ENCODE peak calls at places on chromosomes 11 and 22, in ten cellular contexts. N is hepatocyte, F is heart right ventricle, V is PC-3, P is tibial artery, Q is lower lobe of right lung, G is pancreas, W is tibial nerve, R is mammary epithelial cell, T is endothelial cell of umbilical vein. I is an unnamed sample.

GRCh38 chr11:58316142-58316541 is 42.7 kb downstream of the OR5B17 start:
- DNase-seq in N (no peak), F (no peak), V (peak; percentile 75), P (no peak), Q (no peak), G (no peak), W (no peak), R (peak; percentile 60), T (peak; percentile 54), I (no peak)

GRCh38 chr11:833114-833791 is 501 bp downstream of the CD151 start:
- DNase-seq in N (peak; percentile 86), F (no peak), V (no peak), P (no peak), Q (peak; percentile 73), G (no peak), W (no peak), R (peak; percentile 55), T (peak; percentile 63), I (peak; percentile 87)

GRCh38 chr22:17492247-17492646 is 71.1 kb upstream of the SLC25A18 start:
- DNase-seq in N (no peak), F (no peak), V (no peak), P (no peak), Q (no peak), G (no peak), W (no peak), R (no peak), T (no peak), I (no peak)

GRCh38 chr11:114065094-114065493 is 5.6 kb downstream of the ZBTB16 start:
- DNase-seq in N (no peak), F (no peak), V (no peak), P (no peak), Q (no peak), G (no peak), W (no peak), R (no peak), T (no peak), I (no peak)

GRCh38 chr22:36461665-36462474 is 19.6 kb downstream of the TXN2 start:
- DNase-seq in N (peak; percentile 83), F (no peak), V (peak; percentile 84), P (no peak), Q (peak; percentile 79), G (peak; percentile 73), W (no peak), R (peak; percentile 92), T (peak; percentile 67), I (peak; percentile 95)

GRCh38 chr11:85627332-85627997 is at the start of gene DLG2:
- DNase-seq in N (peak; percentile 19), F (peak; percentile 15), V (peak; percentile 61), P (peak; percentile 31), Q (no peak), G (peak; percentile 20), W (peak; percentile 35), R (peak; percentile 59), T (peak; percentile 55), I (peak; percentile 67)

GRCh38 chr11:58902881-58903280 is 36.4 kb upstream of the GLYATL1 start:
- DNase-seq in N (no peak), F (no peak), V (no peak), P (no peak), Q (no peak), G (no peak), W (no peak), R (no peak), T (no peak), I (no peak)

GRCh38 chr11:35932641-35933571 is 11.0 kb upstream of the LDLRAD3 start:
- DNase-seq in N (no peak), F (no peak), V (peak; percentile 41), P (no peak), Q (no peak), G (no peak), W (no peak), R (peak; percentile 66), T (no peak), I (no peak)

GRCh38 chr11:86179646-86180064 is 64.9 kb upstream of the EED start:
- DNase-seq in N (peak; percentile 25), F (no peak), V (peak; percentile 50), P (no peak), Q (no peak), G (no peak), W (no peak), R (no peak), T (peak; percentile 36), I (no peak)

GRCh38 chr11:68388595-68389198 is 71.9 kb upstream of the PPP6R3 start:
- DNase-seq in N (no peak), F (no peak), V (no peak), P (no peak), Q (no peak), G (no peak), W (no peak), R (no peak), T (no peak), I (no peak)

GRCh38 chr11:45045692-45046471 is 95.2 kb upstream of the TP53I11 start:
- DNase-seq in N (peak; percentile 36), F (peak; percentile 59), V (peak; percentile 83), P (peak; percentile 74), Q (peak; percentile 74), G (peak; percentile 37), W (peak; percentile 70), R (peak; percentile 75), T (peak; percentile 34), I (peak; percentile 69)

GRCh38 chr22:39216143-39216490 is 28.7 kb downstream of the PDGFB start:
- DNase-seq in N (no peak), F (no peak), V (no peak), P (no peak), Q (peak; percentile 34), G (peak; percentile 11), W (no peak), R (no peak), T (no peak), I (peak; percentile 52)

GRCh38 chr22:39214383-39215069 is 30.3 kb downstream of the PDGFB start:
- DNase-seq in N (no peak), F (no peak), V (peak; percentile 94), P (no peak), Q (peak; percentile 28), G (peak; percentile 3), W (no peak), R (peak; percentile 88), T (no peak), I (peak; percentile 60)

GRCh38 chr22:39214006-39214382 is 30.8 kb downstream of the PDGFB start:
- DNase-seq in N (no peak), F (no peak), V (peak; percentile 13), P (no peak), Q (peak; percentile 6), G (no peak), W (no peak), R (peak; percentile 31), T (no peak), I (peak; percentile 31)

GRCh38 chr22:39215070-39215396 is 29.7 kb downstream of the PDGFB start:
- DNase-seq in N (no peak), F (no peak), V (no peak), P (no peak), Q (peak; percentile 13), G (no peak), W (no peak), R (no peak), T (no peak), I (no peak)

DNA sequence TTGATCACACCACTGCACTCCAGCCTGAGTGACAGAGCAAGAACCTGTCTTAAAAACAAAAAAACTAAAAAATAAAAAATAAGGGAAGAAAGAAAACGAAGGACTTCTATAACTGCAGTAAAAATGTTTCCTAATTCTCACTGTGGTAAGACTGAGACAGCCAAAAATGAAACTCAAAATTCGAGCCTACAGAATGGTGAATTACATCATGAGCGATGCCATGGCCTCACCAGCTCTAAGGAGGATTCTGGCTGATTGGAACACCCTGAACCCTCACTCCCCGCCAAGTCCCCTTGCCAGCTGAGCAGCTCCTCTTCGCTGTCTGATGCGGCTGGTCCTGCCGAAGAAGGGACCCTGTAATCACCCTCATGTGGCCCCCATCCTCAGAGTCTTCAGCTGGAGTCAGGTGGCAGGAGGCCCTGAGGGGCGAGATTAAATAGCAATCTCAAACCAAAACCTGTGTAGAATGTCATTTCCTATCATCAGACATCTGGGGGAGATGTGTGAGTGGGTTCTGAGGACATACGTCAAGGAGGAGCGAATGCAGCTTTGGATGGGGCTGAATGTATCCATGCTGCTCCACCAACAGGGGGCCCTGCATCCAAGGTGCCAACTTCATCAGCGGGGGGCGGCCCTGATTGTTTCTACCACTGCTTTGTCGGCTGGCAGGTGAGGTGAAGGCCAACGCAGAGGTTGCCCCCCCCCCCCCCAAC is 29.2 kb downstream of the PDGFB start:
- DNase-seq in N (no peak), F (no peak), V (no peak), P (no peak), Q (peak; percentile 37), G (peak; percentile 10), W (no peak), R (no peak), T (no peak), I (peak; percentile 50)
- TF ChIP-seq CTCF in N (peak; percentile 19), F (peak; percentile 40), V (peak; percentile 47), P (no peak), Q (peak; percentile 34), G (no peak), W (no peak), R (no peak), T (peak; percentile 45), I (peak; percentile 36)

GRCh38 chr11:97786961-97787360 is 1233.8 kb upstream of the CNTN5 start:
- DNase-seq in N (no peak), F (no peak), V (no peak), P (no peak), Q (no peak), G (no peak), W (no peak), R (no peak), T (no peak), I (no peak)
- H3K9me3 ChIP-seq in N (no peaks in the 10 kb centered on the region), F (peaks cover 11% of the 10 kb centered on the region), V (peaks cover 16% of the 10 kb centered on the region), P (no peaks in the 10 kb centered on the region), Q (peaks cover 12% of the 10 kb centered on the region), G (no peaks in the 10 kb centered on the region), W (no peaks in the 10 kb centered on the region), R (no peaks in the 10 kb centered on the region), T (no peaks in the 10 kb centered on the region), I (no peaks in the 10 kb centered on the region)

GRCh38 chr11:48129697-48130395 is 86.8 kb upstream of the OR4B1 start:
- DNase-seq in N (no peak), F (no peak), V (no peak), P (no peak), Q (no peak), G (no peak), W (no peak), R (no peak), T (no peak), I (no peak)
- TF ChIP-seq CTCF in N (no peak), F (no peak), V (no peak), P (no peak), Q (no peak), G (no peak), W (no peak), R (no peak), T (no peak), I (no peak)

DNA sequence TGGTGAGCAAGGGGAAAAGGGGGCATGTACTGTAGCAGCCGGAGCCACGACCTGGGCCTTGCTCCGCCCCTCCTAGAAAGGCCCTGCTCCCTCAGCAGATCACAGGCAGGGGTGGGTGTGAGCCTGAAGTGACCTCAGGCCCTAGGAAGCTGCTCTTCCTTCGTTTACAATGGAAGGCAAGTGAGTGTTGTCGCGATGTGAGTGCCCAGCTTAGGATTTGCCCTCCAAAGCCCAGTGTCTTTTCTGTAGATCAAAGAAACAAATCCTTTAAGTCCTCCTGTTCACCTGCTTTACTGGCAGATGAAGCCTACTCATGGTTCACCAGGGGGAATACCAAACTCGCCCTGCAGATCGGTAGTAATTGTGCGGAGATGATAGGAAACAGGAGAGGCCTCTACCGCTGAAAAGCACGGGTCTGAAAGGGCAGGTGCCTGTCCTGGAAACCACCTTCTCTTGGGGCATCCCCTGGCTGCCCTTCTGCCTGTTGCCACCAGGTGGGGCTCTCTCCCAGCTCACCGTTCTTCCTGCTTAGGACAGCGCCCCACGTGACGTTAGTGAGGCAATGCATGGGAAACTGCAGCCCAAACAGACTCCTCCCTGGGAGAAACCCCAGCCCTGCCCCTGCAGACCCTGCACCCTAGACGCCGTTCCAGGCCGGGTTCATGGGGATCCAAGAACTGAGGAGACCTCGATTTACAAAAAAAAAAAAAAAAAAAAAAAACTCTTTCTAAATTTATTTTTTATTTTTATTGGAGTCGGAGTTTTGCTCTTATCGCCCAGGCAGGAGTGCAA is 45.9 kb upstream of the RAB1B start:
- DNase-seq in N (peak; percentile 96), F (peak; percentile 88), V (peak; percentile 96), P (peak; percentile 91), Q (peak; percentile 93), G (peak; percentile 87), W (peak; percentile 92), R (peak; percentile 88), T (peak; percentile 88), I (peak; percentile 58)
- H3K9me3 ChIP-seq in N (no peaks in the 10 kb centered on the region), F (no peaks in the 10 kb centered on the region), V (no peaks in the 10 kb centered on the region), P (no peaks in the 10 kb centered on the region), Q (no peaks in the 10 kb centered on the region), G (no peaks in the 10 kb centered on the region), W (no peaks in the 10 kb centered on the region), R (no peaks in the 10 kb centered on the region), T (no peaks in the 10 kb centered on the region), I (no peaks in the 10 kb centered on the region)

I was measured in ascending aorta.